ENCODE peak calls at places on chromosomes 13 and 19, in seven cellular contexts. L, W, E, M, U, T and K are unnamed samples.

GRCh38 chr13:28754698-28755545 is 36.2 kb upstream of the SLC46A3 start:
- DNase-seq in W (no peak), M (peak; percentile 67), E (no peak), T (peak; percentile 68), U (no peak), L (no peak), K (peak; percentile 11)

GRCh38 chr13:107441279-107441678 is 774.1 kb downstream of the LIG4 start:
- DNase-seq in W (no peak), T (peak; percentile 39), L (peak; percentile 11), E (no peak), M (peak; percentile 27), U (no peak), K (peak; percentile 45)

GRCh38 chr19:35524181-35524838 is 3.8 kb downstream of the SBSN start:
- DNase-seq in U (no peak), M (no peak), W (peak; percentile 56), T (no peak), E (no peak), L (no peak), K (no peak)

GRCh38 chr13:27617801-27618411 is 2.4 kb downstream of the LNX2 start:
- DNase-seq in L (peak; percentile 51), E (no peak), M (no peak), W (no peak), T (no peak), U (no peak), K (peak; percentile 23)

GRCh38 chr19:39351537-39352037 is 9.4 kb downstream of the SAMD4B start:
- DNase-seq in E (no peak), M (no peak), T (no peak), U (peak; percentile 21), L (no peak), W (no peak), K (no peak)

GRCh38 chr13:82900453-82900852 is 981.8 kb downstream of the SLITRK1 start:
- DNase-seq in W (no peak), T (no peak), M (no peak), U (no peak), L (no peak), E (no peak), K (no peak)

GRCh38 chr19:50659318-50660082 is 10.3 kb downstream of the C19orf81 start:
- DNase-seq in T (no peak), W (peak; percentile 72), U (no peak), L (no peak), E (no peak), M (no peak), K (no peak)

GRCh38 chr19:58559275-58560006 is 1.0 kb upstream of the UBE2M start:
- DNase-seq in W (peak; percentile 94), U (peak; percentile 82), L (peak; percentile 98), E (no peak), M (peak; percentile 95), T (peak; percentile 92), K (peak; percentile 95)

GRCh38 chr13:50229935-50230334 is 214.7 kb downstream of the KCNRG start:
- DNase-seq in M (no peak), E (no peak), L (no peak), W (no peak), U (no peak), T (peak; percentile 37), K (peak; percentile 72)

GRCh38 chr13:54750521-54750920 is 1721.9 kb downstream of the OLFM4 start:
- DNase-seq in T (no peak), E (no peak), M (no peak), L (no peak), W (no peak), U (no peak), K (no peak)

GRCh38 chr13:112693831-112694497 is 4.1 kb downstream of the ATP11A start:
- DNase-seq in M (peak; percentile 77), U (peak; percentile 67), W (peak; percentile 35), T (peak; percentile 77), E (peak; percentile 23), L (no peak), K (peak; percentile 35)

GRCh38 chr13:94435604-94436226 is 43.8 kb downstream of the DCT start:
- DNase-seq in U (peak; percentile 50), T (peak; percentile 70), M (peak; percentile 72), W (peak; percentile 61), E (no peak), L (peak; percentile 53), K (peak; percentile 55)

GRCh38 chr13:112972867-112973576 is 4.0 kb downstream of the MCF2L start:
- DNase-seq in M (no peak), T (no peak), E (peak; percentile 35), W (no peak), U (no peak), L (no peak), K (peak; percentile 8)

GRCh38 chr19:8096071-8096470 is 43.5 kb downstream of the CCL25 start:
- DNase-seq in L (no peak), E (no peak), U (no peak), T (no peak), M (no peak), W (no peak), K (no peak)
- TF ChIP-seq CTCF in L (no peak), E (peak; percentile 58), U (peak; percentile 46), T (no peak), M (peak; percentile 3), W (no peak), K (no peak)

GRCh38 chr13:106295971-106296370 is 239.5 kb downstream of the EFNB2 start:
- DNase-seq in U (no peak), M (no peak), L (no peak), W (peak; percentile 67), T (no peak), E (no peak), K (no peak)
- TF ChIP-seq CTCF in U (no peak), M (no peak), L (no peak), W (no peak), T (no peak), E (no peak), K (no peak)

GRCh38 chr19:4036576-4037300 is 29.2 kb downstream of the PIAS4 start:
- DNase-seq in L (no peak), M (no peak), T (no peak), U (no peak), E (no peak), W (no peak), K (no peak)
- TF ChIP-seq CTCF in L (no peak), M (no peak), T (no peak), U (no peak), E (no peak), W (no peak), K (no peak)

DNA sequence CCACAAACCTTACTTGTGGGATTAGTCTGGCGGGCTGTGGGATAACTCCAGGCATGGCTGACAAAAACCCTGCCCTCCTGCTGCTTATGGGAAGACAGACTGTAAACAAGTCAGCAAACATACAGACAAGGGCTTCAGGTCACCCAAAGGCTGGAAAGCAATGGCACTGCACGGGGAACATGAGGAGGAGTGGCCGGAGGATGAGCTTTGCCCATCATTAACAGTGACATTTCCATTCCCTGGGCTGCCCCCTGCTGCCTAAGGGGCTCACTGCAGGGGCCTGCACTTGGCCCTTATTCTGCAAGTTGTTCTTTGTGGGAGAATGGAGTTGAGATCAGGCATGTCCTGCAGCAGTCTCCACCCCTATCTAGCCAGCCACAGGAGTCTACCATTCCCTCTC is 91.3 kb downstream of the UQCRFS1 start:
- DNase-seq in M (no peak), U (no peak), L (no peak), T (no peak), E (no peak), W (peak; percentile 39), K (no peak)
- TF ChIP-seq CTCF in M (peak; percentile 53), U (peak; percentile 74), L (no peak), T (peak; percentile 24), E (peak; percentile 43), W (peak; percentile 59), K (no peak)

GRCh38 chr13:95659500-95659899 is 15.0 kb upstream of the DZIP1 start:
- DNase-seq in U (no peak), L (no peak), W (no peak), E (no peak), M (no peak), T (no peak), K (no peak)
- TF ChIP-seq CTCF in U (no peak), L (no peak), W (no peak), E (no peak), M (no peak), T (no peak), K (no peak)